ENCODE peak calls at places on chromosomes 2 and 18, in ten cellular contexts. Q, F, A, P, Y, H, O, G, R and E are unnamed samples. For H3K36me3, the result is how much of the 10 kb centered on the place peaks cover.

GRCh38 chr2:109070290-109070689 is 58.7 kb upstream of the SH3RF3 start:
- DNase-seq in Q (no peak), F (no peak), A (no peak), P (no peak), Y (no peak), H (no peak), O (no peak), G (no peak), R (no peak), E (no peak)

GRCh38 chr2:215434447-215435260 is 1.2 kb downstream of the FN1 start:
- DNase-seq in Q (no peak), F (no peak), A (no peak), P (peak), Y (no peak), H (no peak), O (no peak), G (no peak), R (no peak), E (no peak)

GRCh38 chr2:48248251-48248933 is 281.6 kb upstream of the STON1 start:
- DNase-seq in Q (no peak), F (no peak), A (no peak), P (peak), Y (no peak), H (peak), O (no peak), G (no peak), R (peak), E (no peak)

GRCh38 chr2:74671479-74671878 is 17.4 kb downstream of the SEMA4F start:
- DNase-seq in Q (no peak), F (no peak), A (no peak), P (no peak), Y (no peak), H (no peak), O (no peak), G (no peak), R (no peak), E (no peak)

GRCh38 chr2:134457765-134458202 is 203.9 kb downstream of the MGAT5 start:
- DNase-seq in Q (no peak), F (no peak), A (no peak), P (no peak), Y (no peak), H (no peak), O (no peak), G (no peak), R (no peak), E (no peak)

GRCh38 chr2:79393806-79394484 is 118.9 kb upstream of the CTNNA2 start:
- DNase-seq in Q (no peak), F (peak), A (peak), P (peak), Y (no peak), H (no peak), O (no peak), G (no peak), R (peak), E (peak)

GRCh38 chr18:62435435-62436031 is 87.3 kb upstream of the ZCCHC2 start:
- DNase-seq in Q (no peak), F (no peak), A (no peak), P (no peak), Y (no peak), H (no peak), O (no peak), G (peak), R (no peak), E (no peak)

GRCh38 chr2:120847700-120848321 is 112.1 kb downstream of the GLI2 start:
- DNase-seq in Q (no peak), F (no peak), A (peak), P (peak), Y (no peak), H (no peak), O (peak), G (no peak), R (no peak), E (peak)

GRCh38 chr2:17936599-17936998 is 58.1 kb downstream of the KCNS3 start:
- DNase-seq in Q (no peak), F (no peak), A (no peak), P (no peak), Y (no peak), H (no peak), O (no peak), G (no peak), R (no peak), E (no peak)

GRCh38 chr2:217849154-217849553 is 153.6 kb downstream of the TNS1 start:
- DNase-seq in Q (no peak), F (no peak), A (no peak), P (peak), Y (no peak), H (no peak), O (no peak), G (no peak), R (no peak), E (no peak)

GRCh38 chr2:65537651-65538385 is 105.4 kb upstream of the SPRED2 start:
- DNase-seq in Q (no peak), F (no peak), A (no peak), P (peak), Y (no peak), H (no peak), O (no peak), G (no peak), R (no peak), E (no peak)

GRCh38 chr2:228649876-228650275 is 468.4 kb upstream of the SPHKAP start:
- DNase-seq in Q (no peak), F (no peak), A (no peak), P (no peak), Y (no peak), H (no peak), O (no peak), G (no peak), R (no peak), E (no peak)

GRCh38 chr2:28796620-28797019 is 14.0 kb upstream of the SPDYA start:
- DNase-seq in Q (no peak), F (no peak), A (no peak), P (no peak), Y (no peak), H (no peak), O (no peak), G (no peak), R (no peak), E (no peak)

GRCh38 chr2:234410526-234410925 is 86.4 kb downstream of the ARL4C start:
- DNase-seq in Q (no peak), F (no peak), A (no peak), P (no peak), Y (no peak), H (no peak), O (no peak), G (no peak), R (no peak), E (no peak)

GRCh38 chr2:157055660-157056199 is 201.8 kb upstream of the GALNT5 start:
- DNase-seq in Q (no peak), F (no peak), A (no peak), P (peak), Y (no peak), H (no peak), O (no peak), G (peak), R (no peak), E (no peak)

GRCh38 chr18:31723998-31724711 is 36.5 kb downstream of the SLC25A52 start:
- DNase-seq in Q (no peak), F (peak), A (no peak), P (peak), Y (no peak), H (no peak), O (peak), G (peak), R (peak), E (no peak)

GRCh38 chr2:101380376-101380775 is 6.9 kb downstream of the CREG2 start:
- DNase-seq in Q (no peak), F (no peak), A (no peak), P (peak), Y (no peak), H (peak), O (peak), G (peak), R (peak), E (no peak)

GRCh38 chr2:217849576-217849975 is 153.2 kb downstream of the TNS1 start:
- DNase-seq in Q (no peak), F (no peak), A (no peak), P (no peak), Y (no peak), H (no peak), O (no peak), G (no peak), R (no peak), E (no peak)

GRCh38 chr2:96831679-96832078 is 12.1 kb downstream of the ANKRD23 start:
- DNase-seq in Q (no peak), F (peak), A (no peak), P (no peak), Y (no peak), H (no peak), O (no peak), G (no peak), R (no peak), E (no peak)

GRCh38 chr2:24380687-24381271 is 20.4 kb upstream of the ITSN2 start:
- DNase-seq in Q (no peak), F (no peak), A (peak), P (no peak), Y (no peak), H (no peak), O (no peak), G (no peak), R (no peak), E (no peak)

GRCh38 chr2:182321096-182321495 is 105.7 kb downstream of the PDE1A start:
- DNase-seq in Q (no peak), F (no peak), A (no peak), P (no peak), Y (no peak), H (no peak), O (no peak), G (no peak), R (no peak), E (no peak)

GRCh38 chr2:48531141-48531648 is 1.2 kb downstream of the STON1 start:
- DNase-seq in Q (no peak), F (no peak), A (peak), P (peak), Y (no peak), H (no peak), O (peak), G (peak), R (peak), E (peak)

GRCh38 chr18:36658611-36659010 is 170.2 kb downstream of the TPGS2 start:
- DNase-seq in Q (no peak), F (no peak), A (no peak), P (no peak), Y (no peak), H (no peak), O (no peak), G (no peak), R (no peak), E (no peak)

GRCh38 chr18:74459877-74460276 is 2.8 kb upstream of the DIPK1C start:
- DNase-seq in Q (no peak), F (no peak), A (peak), P (no peak), Y (no peak), H (no peak), O (no peak), G (no peak), R (peak), E (no peak)

GRCh38 chr2:135839713-135840112 is 2.7 kb upstream of the LCT start:
- DNase-seq in Q (no peak), F (no peak), A (peak), P (peak), Y (no peak), H (no peak), O (no peak), G (peak), R (no peak), E (no peak)

GRCh38 chr2:215161301-215161829 is 22.9 kb upstream of the ABCA12 start:
- DNase-seq in Q (no peak), F (no peak), A (no peak), P (no peak), Y (no peak), H (no peak), O (no peak), G (no peak), R (no peak), E (no peak)

GRCh38 chr18:3494569-3494968 is 44.6 kb downstream of the TGIF1 start:
- DNase-seq in Q (no peak), F (no peak), A (no peak), P (no peak), Y (no peak), H (no peak), O (no peak), G (no peak), R (no peak), E (no peak)

GRCh38 chr2:11811036-11811654 is 64.7 kb downstream of the LPIN1 start:
- DNase-seq in Q (no peak), F (no peak), A (no peak), P (no peak), Y (no peak), H (no peak), O (no peak), G (no peak), R (peak), E (no peak)

GRCh38 chr2:63424329-63425078 is 163.8 kb downstream of the WDPCP start:
- DNase-seq in Q (no peak), F (no peak), A (peak), P (peak), Y (peak), H (no peak), O (no peak), G (peak), R (no peak), E (peak)

GRCh38 chr2:151439127-151439526 is 29.4 kb downstream of the RIF1 start:
- DNase-seq in Q (no peak), F (no peak), A (no peak), P (no peak), Y (no peak), H (no peak), O (no peak), G (peak), R (no peak), E (no peak)

GRCh38 chr2:151437630-151438029 is 27.9 kb downstream of the RIF1 start:
- DNase-seq in Q (no peak), F (no peak), A (no peak), P (peak), Y (peak), H (no peak), O (no peak), G (peak), R (no peak), E (no peak)

DNA sequence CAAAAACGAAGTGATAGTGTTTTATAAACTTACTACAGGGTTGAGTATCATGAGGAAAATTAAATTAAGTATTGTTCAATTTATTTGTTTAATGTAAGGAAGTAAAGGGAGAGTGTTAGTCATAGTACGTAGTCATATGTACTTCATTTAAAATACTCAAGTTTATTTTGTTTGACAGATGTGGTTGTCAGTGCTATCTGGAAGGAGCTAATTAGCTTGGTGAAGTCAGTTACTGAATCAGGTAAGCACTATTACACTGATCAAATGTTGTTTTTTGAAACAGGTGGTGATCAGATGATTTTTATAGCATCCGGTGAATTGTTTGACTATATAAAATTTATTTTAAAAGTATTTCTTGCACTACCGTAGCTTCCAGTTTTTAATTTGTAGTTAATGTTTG is 28.8 kb downstream of the RIF1 start:
- DNase-seq in Q (no peak), F (no peak), A (no peak), P (no peak), Y (no peak), H (no peak), O (no peak), G (no peak), R (no peak), E (no peak)
- H3K36me3 ChIP-seq in Q (under half), F (under half), A (half or more), P (under half), Y (under half), H (under half), O (under half), G (under half), R (half or more), E (under half)

GRCh38 chr2:118112771-118113334 is 24.6 kb downstream of the INSIG2 start:
- DNase-seq in Q (no peak), F (no peak), A (no peak), P (peak), Y (no peak), H (no peak), O (no peak), G (no peak), R (no peak), E (no peak)
- H3K4me3 ChIP-seq in Q (no peak), F (no peak), A (no peak), P (no peak), Y (no peak), H (no peak), O (no peak), G (no peak), R (no peak), E (no peak)

DNA sequence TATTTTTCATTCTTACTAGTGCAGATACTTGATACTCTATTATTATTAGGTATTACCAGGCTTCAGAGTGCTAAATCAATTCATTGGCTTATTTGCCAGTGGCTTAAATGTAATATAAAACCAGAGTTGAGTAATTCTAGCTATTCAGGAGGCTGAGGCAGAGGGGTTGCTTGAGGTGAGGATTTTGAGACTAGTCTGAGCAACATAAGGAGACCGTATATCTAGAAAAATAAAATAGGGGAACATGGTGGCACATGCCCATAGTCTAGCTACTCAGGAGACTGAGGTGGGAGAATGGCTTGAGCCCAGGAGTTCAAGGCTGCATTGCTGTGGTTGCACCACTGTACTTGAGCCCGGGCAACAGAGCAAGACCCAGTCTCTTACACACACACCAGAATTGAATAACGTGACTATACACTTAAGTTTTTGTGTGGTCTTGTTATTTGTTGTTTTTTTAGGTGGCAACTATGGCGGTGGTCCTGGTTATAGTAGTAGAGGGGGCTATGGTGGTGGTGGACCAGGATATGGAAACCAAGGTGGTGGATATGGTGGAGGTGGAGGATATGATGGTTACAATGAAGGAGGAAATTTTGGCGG is 4.8 kb downstream of the HNRNPA3 start:
- DNase-seq in Q (no peak), F (no peak), A (no peak), P (no peak), Y (no peak), H (no peak), O (no peak), G (no peak), R (no peak), E (no peak)
- H3K36me3 ChIP-seq in Q (under half), F (under half), A (half or more), P (under half), Y (under half), H (under half), O (under half), G (under half), R (half or more), E (half or more)

GRCh38 chr2:223613017-223613950 is 11.1 kb upstream of the SCG2 start:
- DNase-seq in Q (no peak), F (peak), A (no peak), P (peak), Y (no peak), H (peak), O (peak), G (peak), R (peak), E (peak)
- H3K4me3 ChIP-seq in Q (no peak), F (peak), A (no peak), P (peak), Y (no peak), H (peak), O (peak), G (no peak), R (peak), E (peak)

GRCh38 chr2:241748468-241749256 is 14.2 kb downstream of the D2HGDH start:
- DNase-seq in Q (no peak), F (no peak), A (no peak), P (no peak), Y (no peak), H (no peak), O (no peak), G (no peak), R (no peak), E (no peak)
- H3K36me3 ChIP-seq in Q (under half), F (under half), A (under half), P (under half), Y (under half), H (under half), O (under half), G (under half), R (under half), E (half or more)